ENCODE peak calls at places on chromosomes 5 and 9, in six cellular contexts. One of them, this sample, is unnamed.
A peak's percentile ranks its signal among the peaks of the same experiment; 100 is the strongest.

GRCh38 chr9:15553528-15553898 is 670 bp downstream of the CCDC171 start:
- DNase-seq in Peyer's patch: no peak
- DNase-seq in small intestine: no peak
- DNase-seq in HepG2: no peak
- DNase-seq in OCI-LY7: no peak
- DNase-seq in breast epithelium: no peak
- DNase-seq in this sample: no peak

GRCh38 chr5:107671742-107672211 is 1.0 kb upstream of the EFNA5 start:
- DNase-seq in HepG2: no peak
- DNase-seq in breast epithelium: no peak
- DNase-seq in Peyer's patch: no peak
- DNase-seq in small intestine: peak; percentile 24
- DNase-seq in OCI-LY7: no peak
- DNase-seq in this sample: no peak

GRCh38 chr5:112374818-112375217 is 44.3 kb downstream of the EPB41L4A start:
- DNase-seq in breast epithelium: no peak
- DNase-seq in Peyer's patch: no peak
- DNase-seq in small intestine: no peak
- DNase-seq in HepG2: no peak
- DNase-seq in OCI-LY7: no peak
- DNase-seq in this sample: no peak

GRCh38 chr9:36798350-36799065 is 225.8 kb downstream of the MELK start:
- DNase-seq in HepG2: peak; percentile 24
- DNase-seq in OCI-LY7: no peak
- DNase-seq in Peyer's patch: no peak
- DNase-seq in small intestine: no peak
- DNase-seq in breast epithelium: no peak
- DNase-seq in this sample: peak; percentile 49

GRCh38 chr5:130222638-130223037 is 318.4 kb downstream of the CHSY3 start:
- DNase-seq in HepG2: no peak
- DNase-seq in OCI-LY7: no peak
- DNase-seq in small intestine: no peak
- DNase-seq in breast epithelium: no peak
- DNase-seq in Peyer's patch: no peak
- DNase-seq in this sample: no peak

GRCh38 chr5:135827965-135828792 is 6.3 kb upstream of the SLC25A48 start:
- DNase-seq in HepG2: no peak
- DNase-seq in OCI-LY7: no peak
- DNase-seq in small intestine: no peak
- DNase-seq in breast epithelium: no peak
- DNase-seq in Peyer's patch: no peak
- DNase-seq in this sample: no peak

GRCh38 chr9:92709240-92709639 is 39.3 kb upstream of the IPPK start:
- DNase-seq in small intestine: no peak
- DNase-seq in Peyer's patch: no peak
- DNase-seq in HepG2: no peak
- DNase-seq in breast epithelium: no peak
- DNase-seq in OCI-LY7: no peak
- DNase-seq in this sample: no peak

GRCh38 chr9:94611638-94612068 is 18.0 kb upstream of the FBP2 start:
- DNase-seq in OCI-LY7: peak; percentile 46
- DNase-seq in breast epithelium: no peak
- DNase-seq in Peyer's patch: no peak
- DNase-seq in small intestine: no peak
- DNase-seq in HepG2: no peak
- DNase-seq in this sample: no peak

GRCh38 chr9:124941689-124942561 is 1.0 kb upstream of the GOLGA1 start:
- DNase-seq in OCI-LY7: peak; percentile 88
- DNase-seq in small intestine: peak; percentile 63
- DNase-seq in HepG2: peak; percentile 29
- DNase-seq in Peyer's patch: peak; percentile 82
- DNase-seq in breast epithelium: peak; percentile 52
- DNase-seq in this sample: peak; percentile 27

GRCh38 chr5:157342822-157343402 is 77.0 kb downstream of the CYFIP2 start:
- DNase-seq in OCI-LY7: peak; percentile 40
- DNase-seq in small intestine: peak; percentile 22
- DNase-seq in HepG2: peak; percentile 22
- DNase-seq in Peyer's patch: peak; percentile 29
- DNase-seq in breast epithelium: no peak
- DNase-seq in this sample: peak; percentile 49

GRCh38 chr5:61658592-61659008 is 326.5 kb downstream of the ZSWIM6 start:
- DNase-seq in HepG2: peak; percentile 44
- DNase-seq in small intestine: peak; percentile 80
- DNase-seq in Peyer's patch: peak; percentile 79
- DNase-seq in breast epithelium: peak; percentile 88
- DNase-seq in OCI-LY7: peak; percentile 62
- DNase-seq in this sample: peak; percentile 87

GRCh38 chr5:54832066-54832465 is 153.3 kb downstream of the ESM1 start:
- DNase-seq in small intestine: peak; percentile 16
- DNase-seq in Peyer's patch: no peak
- DNase-seq in HepG2: no peak
- DNase-seq in OCI-LY7: no peak
- DNase-seq in breast epithelium: no peak
- DNase-seq in this sample: no peak

GRCh38 chr5:9610969-9611368 is 19.2 kb downstream of the TAS2R1 start:
- DNase-seq in OCI-LY7: no peak
- DNase-seq in small intestine: no peak
- DNase-seq in Peyer's patch: no peak
- DNase-seq in HepG2: no peak
- DNase-seq in breast epithelium: no peak
- DNase-seq in this sample: no peak

GRCh38 chr9:132987021-132987620 is 8.6 kb downstream of the GFI1B start:
- DNase-seq in small intestine: no peak
- DNase-seq in breast epithelium: no peak
- DNase-seq in OCI-LY7: no peak
- DNase-seq in HepG2: no peak
- DNase-seq in Peyer's patch: no peak
- DNase-seq in this sample: no peak

GRCh38 chr5:124583469-124584350 is 162.7 kb downstream of the ZNF608 start:
- DNase-seq in breast epithelium: no peak
- DNase-seq in small intestine: peak; percentile 66
- DNase-seq in OCI-LY7: peak; percentile 34
- DNase-seq in Peyer's patch: peak; percentile 41
- DNase-seq in HepG2: peak; percentile 65
- DNase-seq in this sample: no peak

DNA sequence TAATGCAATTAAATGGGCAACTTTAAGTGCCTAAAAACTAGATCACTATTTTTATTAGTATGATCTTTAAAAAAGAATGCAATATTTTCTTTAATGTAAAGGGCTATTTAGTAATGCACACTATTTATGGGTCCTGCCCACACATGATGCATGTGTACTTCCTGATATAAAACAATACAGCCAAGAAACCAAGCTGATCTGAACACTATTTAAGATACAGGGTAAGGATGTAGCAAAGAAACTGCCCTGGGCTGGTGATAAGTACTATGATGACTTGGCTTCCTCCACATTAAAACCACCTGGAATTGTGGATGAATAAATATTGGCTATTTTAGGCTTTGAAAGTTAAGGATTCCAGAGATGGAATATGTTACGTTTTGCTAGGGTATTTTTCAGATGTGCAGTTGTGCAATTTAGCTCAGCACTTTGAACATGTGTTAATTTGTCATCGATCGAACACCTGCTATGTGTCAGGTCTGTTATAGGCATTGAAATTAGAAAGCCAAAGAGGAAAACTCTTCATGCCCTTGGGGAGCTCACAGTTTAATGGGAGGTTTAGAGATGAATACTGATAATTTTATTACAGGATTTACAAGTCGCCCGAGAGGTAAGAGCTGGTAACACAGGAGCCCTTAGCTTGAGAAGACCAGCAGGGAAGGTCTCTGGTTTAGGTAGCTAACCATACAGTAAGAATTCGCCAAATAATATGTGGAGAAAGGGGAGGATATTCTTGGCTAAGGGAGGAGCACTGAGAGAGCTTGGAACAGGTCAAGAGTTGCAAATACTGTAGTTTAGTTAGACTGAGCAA is 276.6 kb downstream of the PLK2 start:
- DNase-seq in OCI-LY7: no peak
- DNase-seq in Peyer's patch: no peak
- DNase-seq in small intestine: no peak
- DNase-seq in breast epithelium: no peak
- DNase-seq in HepG2: no peak
- DNase-seq in this sample: no peak
- H3K4me1 ChIP-seq in OCI-LY7: no peaks in the 10 kb centered on the region
- H3K4me1 ChIP-seq in Peyer's patch: no peaks in the 10 kb centered on the region
- H3K4me1 ChIP-seq in small intestine: no peaks in the 10 kb centered on the region
- H3K4me1 ChIP-seq in breast epithelium: no peaks in the 10 kb centered on the region
- H3K4me1 ChIP-seq in HepG2: no peaks in the 10 kb centered on the region
- H3K4me1 ChIP-seq in this sample: peaks cover 20% of the 10 kb centered on the region

DNA sequence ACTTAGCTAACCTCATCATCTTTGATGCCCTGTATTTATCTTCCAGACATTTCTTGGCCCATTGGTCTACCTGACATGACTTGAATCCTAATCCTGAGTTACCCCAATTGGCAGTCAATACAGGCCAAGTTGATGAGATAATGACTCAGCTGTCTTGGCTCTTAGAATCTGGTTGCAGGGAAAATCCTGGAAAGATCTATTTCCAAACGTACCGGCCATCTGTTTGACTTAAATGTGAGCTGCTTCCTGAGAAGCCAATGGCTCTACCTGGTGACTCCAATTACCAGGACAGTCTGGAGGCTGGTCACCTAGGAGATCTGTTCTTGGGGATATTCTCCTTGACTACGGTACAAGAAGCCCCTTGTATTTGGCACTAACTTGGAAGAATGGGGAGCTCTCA is 475.2 kb upstream of the BRINP1 start:
- DNase-seq in HepG2: no peak
- DNase-seq in OCI-LY7: no peak
- DNase-seq in small intestine: no peak
- DNase-seq in breast epithelium: no peak
- DNase-seq in Peyer's patch: no peak
- DNase-seq in this sample: no peak
- H3K36me3 ChIP-seq in HepG2: no peaks in the 10 kb centered on the region
- H3K36me3 ChIP-seq in OCI-LY7: no peaks in the 10 kb centered on the region
- H3K36me3 ChIP-seq in small intestine: no peaks in the 10 kb centered on the region
- H3K36me3 ChIP-seq in breast epithelium: no peaks in the 10 kb centered on the region
- H3K36me3 ChIP-seq in Peyer's patch: no peaks in the 10 kb centered on the region
- H3K36me3 ChIP-seq in this sample: no peaks in the 10 kb centered on the region

GRCh38 chr5:167594750-167595149 is 696.7 kb upstream of the WWC1 start:
- DNase-seq in breast epithelium: no peak
- DNase-seq in small intestine: no peak
- DNase-seq in OCI-LY7: no peak
- DNase-seq in HepG2: no peak
- DNase-seq in Peyer's patch: no peak
- DNase-seq in this sample: no peak
- H3K4me3 ChIP-seq in breast epithelium: no peak overlapping the region
- H3K4me3 ChIP-seq in small intestine: no peak overlapping the region
- H3K4me3 ChIP-seq in OCI-LY7: no peak overlapping the region
- H3K4me3 ChIP-seq in HepG2: no peak overlapping the region
- H3K4me3 ChIP-seq in Peyer's patch: no peak overlapping the region
- H3K4me3 ChIP-seq in this sample: no peak overlapping the region

GRCh38 chr5:14807471-14807870 is 64.1 kb downstream of the ANKH start:
- DNase-seq in OCI-LY7: no peak
- DNase-seq in small intestine: no peak
- DNase-seq in Peyer's patch: no peak
- DNase-seq in HepG2: no peak
- DNase-seq in breast epithelium: no peak
- DNase-seq in this sample: no peak

GRCh38 chr5:14810282-14810681 is 61.3 kb downstream of the ANKH start:
- DNase-seq in OCI-LY7: no peak
- DNase-seq in Peyer's patch: no peak
- DNase-seq in small intestine: no peak
- DNase-seq in breast epithelium: no peak
- DNase-seq in HepG2: no peak
- DNase-seq in this sample: no peak

GRCh38 chr5:14810941-14811573 is 60.5 kb downstream of the ANKH start:
- DNase-seq in HepG2: no peak
- DNase-seq in breast epithelium: no peak
- DNase-seq in small intestine: no peak
- DNase-seq in OCI-LY7: peak; percentile 36
- DNase-seq in Peyer's patch: no peak
- DNase-seq in this sample: no peak

GRCh38 chr5:14812166-14812565 is 59.4 kb downstream of the ANKH start:
- DNase-seq in breast epithelium: no peak
- DNase-seq in small intestine: no peak
- DNase-seq in OCI-LY7: peak; percentile 16
- DNase-seq in Peyer's patch: no peak
- DNase-seq in HepG2: no peak
- DNase-seq in this sample: no peak

GRCh38 chr5:14809369-14810144 is 62.0 kb downstream of the ANKH start:
- DNase-seq in HepG2: peak; percentile 65
- DNase-seq in OCI-LY7: peak; percentile 87
- DNase-seq in breast epithelium: no peak
- DNase-seq in small intestine: peak; percentile 37
- DNase-seq in Peyer's patch: peak; percentile 73
- DNase-seq in this sample: no peak
- H3K4me1 ChIP-seq in HepG2: peaks cover 34% of the 10 kb centered on the region
- H3K4me1 ChIP-seq in OCI-LY7: peaks cover 40% of the 10 kb centered on the region
- H3K4me1 ChIP-seq in breast epithelium: no peaks in the 10 kb centered on the region
- H3K4me1 ChIP-seq in small intestine: peaks cover 4% of the 10 kb centered on the region
- H3K4me1 ChIP-seq in Peyer's patch: no peaks in the 10 kb centered on the region
- H3K4me1 ChIP-seq in this sample: no peaks in the 10 kb centered on the region

GRCh38 chr5:109152565-109152964 is 257.2 kb downstream of the PJA2 start:
- DNase-seq in breast epithelium: no peak
- DNase-seq in HepG2: no peak
- DNase-seq in small intestine: no peak
- DNase-seq in Peyer's patch: no peak
- DNase-seq in OCI-LY7: no peak
- DNase-seq in this sample: no peak

GRCh38 chr5:109161914-109162683 is 247.7 kb downstream of the PJA2 start:
- DNase-seq in OCI-LY7: no peak
- DNase-seq in breast epithelium: no peak
- DNase-seq in HepG2: no peak
- DNase-seq in small intestine: no peak
- DNase-seq in Peyer's patch: no peak
- DNase-seq in this sample: no peak

GRCh38 chr5:109155625-109156024 is 254.1 kb downstream of the PJA2 start:
- DNase-seq in small intestine: no peak
- DNase-seq in HepG2: no peak
- DNase-seq in OCI-LY7: no peak
- DNase-seq in Peyer's patch: no peak
- DNase-seq in breast epithelium: no peak
- DNase-seq in this sample: no peak

GRCh38 chr5:109160468-109160867 is 249.3 kb downstream of the PJA2 start:
- DNase-seq in small intestine: no peak
- DNase-seq in Peyer's patch: no peak
- DNase-seq in breast epithelium: no peak
- DNase-seq in HepG2: no peak
- DNase-seq in OCI-LY7: no peak
- DNase-seq in this sample: no peak

DNA sequence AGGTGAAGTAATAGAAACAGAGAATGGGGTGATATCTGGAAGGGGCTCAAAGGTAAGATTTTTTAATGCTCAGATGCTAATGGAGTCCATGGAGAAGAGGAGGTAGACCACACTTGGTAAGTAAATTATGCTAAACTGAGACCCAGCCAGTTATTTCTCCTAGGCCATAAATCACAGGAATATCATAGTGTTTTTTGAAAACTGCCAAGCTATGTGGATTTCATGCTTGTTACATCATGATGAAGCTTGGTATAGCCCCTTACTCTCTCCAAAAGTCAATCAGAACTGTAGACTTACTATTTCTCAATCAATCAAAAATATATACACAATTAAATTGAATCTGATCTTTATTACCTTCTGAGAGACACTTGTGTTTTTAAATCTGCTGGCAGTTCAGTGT is 252.9 kb downstream of the PJA2 start:
- DNase-seq in Peyer's patch: no peak
- DNase-seq in breast epithelium: no peak
- DNase-seq in small intestine: no peak
- DNase-seq in OCI-LY7: no peak
- DNase-seq in HepG2: no peak
- DNase-seq in this sample: no peak
- H3K36me3 ChIP-seq in Peyer's patch: no peaks in the 10 kb centered on the region
- H3K36me3 ChIP-seq in breast epithelium: no peaks in the 10 kb centered on the region
- H3K36me3 ChIP-seq in small intestine: no peaks in the 10 kb centered on the region
- H3K36me3 ChIP-seq in OCI-LY7: no peaks in the 10 kb centered on the region
- H3K36me3 ChIP-seq in HepG2: no peaks in the 10 kb centered on the region
- H3K36me3 ChIP-seq in this sample: no peaks in the 10 kb centered on the region